ENCODE peak calls at places on chromosomes 1 and 21, in six cellular contexts. X is IMR-90, F is mesenchymal stem cell, Z is H9, E is neuronal stem cell, Q is H1. W is an unnamed sample.

GRCh38 chr1:153573351-153573750 is 7.7 kb upstream of the S100A2 start:
- DNase-seq in X (peak; percentile 41), F (peak; percentile 71), Z (no peak), E (no peak), Q (no peak), W (no peak)

GRCh38 chr1:6378096-6378746 is 15.3 kb downstream of the ACOT7 start:
- DNase-seq in X (no peak), F (no peak), Z (peak; percentile 68), E (no peak), Q (no peak), W (no peak)

GRCh38 chr1:71511505-71511904 is 430.7 kb upstream of the ZRANB2 start:
- DNase-seq in X (no peak), F (no peak), Z (no peak), E (no peak), Q (no peak), W (no peak)

GRCh38 chr1:5856246-5856815 is 135.9 kb downstream of the NPHP4 start:
- DNase-seq in X (peak; percentile 38), F (peak; percentile 9), Z (peak; percentile 44), E (no peak), Q (no peak), W (no peak)

GRCh38 chr1:241902376-241903067 is 54.5 kb downstream of the EXO1 start:
- DNase-seq in X (peak; percentile 39), F (peak; percentile 36), Z (no peak), E (no peak), Q (no peak), W (peak; percentile 58)

GRCh38 chr1:30111431-30111830 is 612.0 kb downstream of the MATN1 start:
- DNase-seq in X (peak; percentile 41), F (peak; percentile 33), Z (peak; percentile 65), E (peak; percentile 55), Q (peak; percentile 34), W (peak; percentile 7)

GRCh38 chr1:41730806-41731205 is 187.9 kb downstream of the HIVEP3 start:
- DNase-seq in X (no peak), F (no peak), Z (no peak), E (no peak), Q (no peak), W (no peak)

GRCh38 chr1:38106726-38107125 is 60.1 kb upstream of the POU3F1 start:
- DNase-seq in X (no peak), F (no peak), Z (no peak), E (no peak), Q (no peak), W (no peak)

GRCh38 chr1:151593651-151594625 is 17.9 kb upstream of the SNX27 start:
- DNase-seq in X (no peak), F (peak; percentile 47), Z (peak; percentile 93), E (peak; percentile 66), Q (peak; percentile 80), W (peak; percentile 86)

GRCh38 chr1:162548170-162548569 is 13.4 kb upstream of the UAP1 start:
- DNase-seq in X (peak; percentile 54), F (no peak), Z (no peak), E (no peak), Q (no peak), W (no peak)

GRCh38 chr1:166013232-166013631 is 153.6 kb downstream of the FAM78B start:
- DNase-seq in X (no peak), F (no peak), Z (no peak), E (no peak), Q (no peak), W (no peak)

GRCh38 chr21:33554982-33555344 is 12.1 kb downstream of the SON start:
- DNase-seq in X (no peak), F (no peak), Z (no peak), E (no peak), Q (no peak), W (no peak)

GRCh38 chr1:214281902-214282695 is 1.1 kb downstream of the SMYD2 start:
- DNase-seq in X (peak; percentile 69), F (peak; percentile 84), Z (no peak), E (no peak), Q (no peak), W (peak; percentile 22)

GRCh38 chr1:179016694-179017382 is 8.9 kb upstream of the FAM20B start:
- DNase-seq in X (peak; percentile 82), F (peak; percentile 76), Z (no peak), E (no peak), Q (no peak), W (peak; percentile 13)

GRCh38 chr1:88180449-88181108 is 503.5 kb upstream of the PKN2 start:
- DNase-seq in X (peak; percentile 79), F (peak; percentile 70), Z (peak; percentile 86), E (peak; percentile 80), Q (peak; percentile 78), W (peak; percentile 85)

GRCh38 chr21:32641715-32642698 is 29.8 kb upstream of the CFAP298 start:
- DNase-seq in X (no peak), F (no peak), Z (no peak), E (no peak), Q (no peak), W (no peak)

GRCh38 chr1:55179177-55179835 is 35.9 kb downstream of the USP24 start:
- DNase-seq in X (peak; percentile 13), F (no peak), Z (no peak), E (no peak), Q (no peak), W (peak; percentile 5)

GRCh38 chr1:101130673-101131072 is 105.1 kb upstream of the DPH5 start:
- DNase-seq in X (peak; percentile 40), F (no peak), Z (no peak), E (no peak), Q (no peak), W (peak; percentile 81)

GRCh38 chr1:13828454-13829151 is 128.6 kb downstream of the PRDM2 start:
- DNase-seq in X (no peak), F (no peak), Z (peak; percentile 89), E (no peak), Q (peak; percentile 65), W (no peak)

GRCh38 chr1:155479205-155479604 is 83.4 kb downstream of the ASH1L start:
- DNase-seq in X (peak; percentile 72), F (peak; percentile 58), Z (no peak), E (no peak), Q (no peak), W (peak; percentile 20)

GRCh38 chr21:41167348-41168342 is at the start of gene BACE2:
- DNase-seq in X (peak; percentile 68), F (peak; percentile 2), Z (peak; percentile 74), E (peak; percentile 38), Q (no peak), W (peak; percentile 70)

GRCh38 chr1:226880372-226881287 is 10.2 kb downstream of the PSEN2 start:
- DNase-seq in X (no peak), F (no peak), Z (no peak), E (no peak), Q (no peak), W (no peak)

DNA sequence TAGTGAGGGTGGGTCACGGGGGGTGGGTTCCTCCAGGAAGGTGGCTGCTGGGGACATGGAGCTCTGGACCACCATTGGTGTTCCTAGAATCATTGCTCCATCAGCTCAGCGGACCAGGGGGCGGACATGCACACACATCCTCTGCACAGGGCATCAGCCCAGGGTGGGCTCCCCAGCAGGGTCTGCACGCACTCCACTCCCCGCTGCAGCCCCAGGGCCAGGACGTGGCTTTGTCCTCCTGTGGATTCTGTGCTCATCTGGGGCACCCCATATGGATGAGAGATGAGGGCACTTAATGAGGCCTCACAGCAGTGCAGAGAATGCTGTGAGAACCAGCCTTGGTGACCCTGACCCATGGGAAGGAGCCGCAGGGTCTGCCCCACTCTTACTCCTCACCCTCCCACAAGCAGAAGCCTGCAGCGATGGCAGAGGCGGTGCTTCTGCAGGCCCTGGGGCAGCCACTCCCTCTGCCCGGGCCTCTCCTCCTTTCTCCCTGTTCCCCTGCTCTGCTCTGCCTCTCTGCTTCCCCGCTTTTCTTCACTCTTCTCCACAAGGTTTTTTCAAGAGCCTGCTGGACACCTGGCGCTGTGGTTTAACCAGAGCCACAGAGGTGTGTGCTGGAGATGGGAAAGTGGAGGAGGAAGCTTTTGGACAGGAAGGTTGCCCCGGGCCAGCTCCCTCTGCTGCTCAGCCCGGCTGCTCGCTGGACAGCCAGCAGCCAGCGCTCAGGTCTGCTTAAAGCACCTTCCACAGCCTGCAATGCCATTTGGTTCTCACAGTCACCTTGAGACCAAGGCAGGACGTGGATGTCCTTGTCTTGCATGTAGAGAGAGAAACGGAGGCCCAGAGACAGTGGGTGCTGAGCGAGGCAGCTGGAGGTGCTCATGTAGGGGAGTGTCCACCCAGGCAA is 26.2 kb upstream of the PCBP3 start:
- DNase-seq in X (no peak), F (no peak), Z (peak; percentile 53), E (no peak), Q (no peak), W (no peak)
- H3K23ac ChIP-seq in X (peak overlapping the region; percentile 11), F (no peak overlapping the region), Z (no peak overlapping the region), E (peak overlapping the region; percentile 59), Q (no peak overlapping the region), W (no peak overlapping the region)

GRCh38 chr1:233689017-233689747 is 75.3 kb downstream of the KCNK1 start:
- DNase-seq in X (no peak), F (no peak), Z (no peak), E (no peak), Q (no peak), W (peak; percentile 7)
- H2AK5ac ChIP-seq in X (no peak overlapping the region), F (no peak overlapping the region), Z (no peak overlapping the region), E (no peak overlapping the region), Q (no peak overlapping the region), W (no peak overlapping the region)

DNA sequence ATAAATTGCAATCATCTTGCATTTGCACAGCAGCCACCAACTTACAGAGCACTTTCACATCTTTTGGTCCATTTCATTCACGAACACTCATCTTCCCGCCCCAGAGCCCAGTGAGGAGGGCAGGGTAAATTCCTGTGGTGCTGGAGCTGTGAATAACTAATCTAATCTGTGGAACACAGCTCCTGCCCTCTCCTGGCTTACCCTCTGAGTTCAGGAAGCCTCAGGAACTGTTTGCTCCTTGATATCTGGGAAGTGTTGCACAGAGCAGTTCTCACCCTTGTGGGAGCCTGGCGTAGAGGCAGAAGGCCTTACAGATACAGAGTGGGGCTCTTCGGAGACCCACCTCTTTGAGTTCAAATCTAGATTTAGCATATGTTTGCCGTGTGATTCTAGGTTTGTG is 11.6 kb upstream of the RD3 start:
- DNase-seq in X (no peak), F (no peak), Z (no peak), E (no peak), Q (no peak), W (no peak)
- H4K91ac ChIP-seq in X (no peak overlapping the region), F (no peak overlapping the region), Z (no peak overlapping the region), E (no peak overlapping the region), Q (no peak overlapping the region), W (no peak overlapping the region)

GRCh38 chr1:44775078-44775929 is at the start of gene RPS8:
- DNase-seq in X (peak; percentile 93), F (peak; percentile 96), Z (peak; percentile 93), E (peak; percentile 94), Q (peak; percentile 85), W (peak; percentile 95)
- H3K23ac ChIP-seq in X (peak within 1 kb of the TSS; percentile 93), F (peak within 1 kb of the TSS; percentile 57), Z (no peak within 1 kb of the TSS), E (peak within 1 kb of the TSS; percentile 92), Q (no peak within 1 kb of the TSS), W (no peak within 1 kb of the TSS)

GRCh38 chr1:164769504-164770148 is 210.6 kb downstream of the PBX1 start:
- DNase-seq in X (no peak), F (no peak), Z (no peak), E (no peak), Q (no peak), W (no peak)

GRCh38 chr1:164771001-164771550 is 212.1 kb downstream of the PBX1 start:
- DNase-seq in X (peak; percentile 72), F (no peak), Z (no peak), E (no peak), Q (no peak), W (no peak)

GRCh38 chr1:164768619-164769018 is 209.6 kb downstream of the PBX1 start:
- DNase-seq in X (no peak), F (no peak), Z (no peak), E (no peak), Q (no peak), W (peak; percentile 38)

GRCh38 chr1:164771568-164772350 is 212.8 kb downstream of the PBX1 start:
- DNase-seq in X (peak; percentile 73), F (peak; percentile 78), Z (no peak), E (no peak), Q (no peak), W (peak; percentile 60)

GRCh38 chr1:164770149-164770529 is 211.2 kb downstream of the PBX1 start:
- DNase-seq in X (no peak), F (no peak), Z (no peak), E (no peak), Q (no peak), W (no peak)
- H2AK5ac ChIP-seq in X (peak overlapping the region; percentile 79), F (peak overlapping the region; percentile 98), Z (no peak overlapping the region), E (no peak overlapping the region), Q (no peak overlapping the region), W (peak overlapping the region; percentile 95)